ENCODE peak calls at places on chromosomes 4 and X, in eight cellular contexts. R, G, Q, I, S, T, X and C are unnamed samples.
A peak's percentile ranks its signal among the peaks of the same experiment; 100 is the strongest.

GRCh38 chr4:87541521-87541920 is 12.3 kb upstream of the SPARCL1 start:
- DNase-seq in Q (no peak), G (no peak), X (no peak), T (no peak), I (no peak), S (no peak), R (no peak), C (no peak)

GRCh38 chr4:147768113-147768512 is 36.2 kb downstream of the ARHGAP10 start:
- DNase-seq in I (peak; percentile 65), Q (no peak), S (no peak), R (no peak), X (no peak), G (peak; percentile 64), T (no peak), C (peak; percentile 87)

GRCh38 chr4:83677656-83678055 is 141.7 kb downstream of the GPAT3 start:
- DNase-seq in I (no peak), T (no peak), Q (no peak), S (no peak), R (no peak), X (no peak), G (no peak), C (no peak)

GRCh38 chr4:128107766-128108165 is 46.7 kb downstream of the LARP1B start:
- DNase-seq in R (no peak), S (no peak), X (no peak), T (no peak), I (peak; percentile 5), Q (no peak), G (no peak), C (no peak)

GRCh38 chrX:1355131-1355799 is 18.7 kb downstream of the IL3RA start:
- DNase-seq in S (no peak), R (no peak), I (no peak), Q (no peak), X (no peak), G (no peak), T (peak; percentile 48), C (peak; percentile 21)

GRCh38 chrX:131308980-131309379 is 19.9 kb upstream of the IGSF1 start:
- DNase-seq in X (no peak), Q (no peak), R (no peak), G (no peak), T (no peak), I (no peak), S (no peak), C (no peak)

GRCh38 chrX:1434871-1435240 is 17.9 kb downstream of the ASMTL start:
- DNase-seq in X (no peak), Q (no peak), T (no peak), R (peak; percentile 42), I (no peak), G (no peak), S (no peak), C (no peak)

GRCh38 chr4:92825186-92825715 is 521.5 kb downstream of the GRID2 start:
- DNase-seq in X (no peak), I (no peak), G (no peak), Q (no peak), S (peak; percentile 68), R (no peak), T (no peak), C (no peak)

GRCh38 chrX:101619336-101619735 is 1.5 kb upstream of the ARMCX6 start:
- DNase-seq in S (peak; percentile 84), I (peak; percentile 17), X (no peak), T (peak; percentile 63), G (peak; percentile 17), Q (no peak), R (no peak), C (peak; percentile 26)

GRCh38 chr4:118338981-118339765 is 13.6 kb downstream of the PRSS12 start:
- DNase-seq in I (peak; percentile 70), T (no peak), R (no peak), X (no peak), Q (no peak), G (no peak), S (no peak), C (peak; percentile 63)

GRCh38 chr4:99946346-99947189 is at the start of gene DNAJB14:
- DNase-seq in S (peak; percentile 82), X (no peak), I (peak; percentile 75), T (peak; percentile 79), Q (peak; percentile 61), G (peak; percentile 79), R (peak; percentile 73), C (peak; percentile 81)